ENCODE peak calls at places on chromosomes 3 and 15, in ten cellular contexts. V is esophagus squamous epithelium, K is astrocyte of the spinal cord, Q is fibroblast of villous mesenchyme, M is heart left ventricle, N is esophagus muscularis mucosa, D is gastrocnemius medialis, G is HCT116, B is right lobe of liver, S is right atrium auricular region. Z is an unnamed sample.

GRCh38 chr3:30632065-30632464 is 25.7 kb downstream of the TGFBR2 start:
- DNase-seq in V (no peak), K (no peak), Q (peak), M (no peak), N (no peak), D (no peak), G (no peak), B (no peak), S (no peak), Z (peak)

GRCh38 chr3:114525278-114525677 is 231.4 kb downstream of the TIGIT start:
- DNase-seq in V (no peak), K (no peak), Q (peak), M (no peak), N (no peak), D (no peak), G (no peak), B (no peak), S (no peak), Z (no peak)

GRCh38 chr3:14371573-14372474 is 30.6 kb upstream of the SLC6A6 start:
- DNase-seq in V (peak), K (peak), Q (peak), M (peak), N (no peak), D (peak), G (peak), B (peak), S (peak), Z (peak)

GRCh38 chr15:79170256-79170664 is 79.7 kb upstream of the RASGRF1 start:
- DNase-seq in V (no peak), K (no peak), Q (peak), M (peak), N (no peak), D (peak), G (no peak), B (no peak), S (peak), Z (peak)

GRCh38 chr3:146539315-146539714 is 5.1 kb downstream of the PLSCR1 start:
- DNase-seq in V (no peak), K (no peak), Q (peak), M (no peak), N (no peak), D (no peak), G (no peak), B (no peak), S (no peak), Z (no peak)

GRCh38 chr3:12296511-12296910 is 7.6 kb downstream of the PPARG start:
- DNase-seq in V (no peak), K (no peak), Q (no peak), M (no peak), N (no peak), D (no peak), G (no peak), B (no peak), S (no peak), Z (no peak)

GRCh38 chr3:114565201-114565600 is 271.4 kb downstream of the TIGIT start:
- DNase-seq in V (no peak), K (no peak), Q (peak), M (peak), N (no peak), D (peak), G (no peak), B (no peak), S (peak), Z (no peak)

GRCh38 chr3:133464573-133464972 is 64.7 kb downstream of the BFSP2 start:
- DNase-seq in V (no peak), K (peak), Q (peak), M (no peak), N (no peak), D (no peak), G (no peak), B (no peak), S (no peak), Z (no peak)

GRCh38 chr15:43370310-43370974 is 401 bp downstream of the ZSCAN29 start:
- DNase-seq in V (no peak), K (peak), Q (peak), M (peak), N (no peak), D (peak), G (no peak), B (no peak), S (no peak), Z (no peak)

GRCh38 chr15:70494861-70495571 is 268.3 kb downstream of the UACA start:
- DNase-seq in V (no peak), K (peak), Q (peak), M (no peak), N (no peak), D (no peak), G (no peak), B (no peak), S (no peak), Z (peak)

GRCh38 chr15:69093127-69093526 is 67.3 kb upstream of the GLCE start:
- DNase-seq in V (no peak), K (peak), Q (no peak), M (peak), N (no peak), D (no peak), G (no peak), B (no peak), S (no peak), Z (no peak)

GRCh38 chr15:77749236-77749997 is 116.7 kb upstream of the LINGO1 start:
- DNase-seq in V (no peak), K (no peak), Q (no peak), M (no peak), N (no peak), D (no peak), G (no peak), B (no peak), S (no peak), Z (no peak)

GRCh38 chr15:65302061-65302460 is 2.4 kb upstream of the RNU5B-1 start:
- DNase-seq in V (no peak), K (no peak), Q (no peak), M (no peak), N (no peak), D (no peak), G (no peak), B (no peak), S (no peak), Z (no peak)

GRCh38 chr3:127525373-127525772 is 65.2 kb downstream of the TPRA1 start:
- DNase-seq in V (no peak), K (peak), Q (peak), M (no peak), N (peak), D (no peak), G (peak), B (no peak), S (no peak), Z (peak)

GRCh38 chr15:25860885-25861866 is 2.0 kb downstream of the ATP10A start:
- DNase-seq in V (no peak), K (no peak), Q (no peak), M (no peak), N (no peak), D (no peak), G (no peak), B (peak), S (no peak), Z (no peak)

GRCh38 chr15:61459785-61460707 is 230.9 kb upstream of the RORA start:
- DNase-seq in V (no peak), K (peak), Q (peak), M (no peak), N (no peak), D (no peak), G (no peak), B (no peak), S (no peak), Z (peak)

GRCh38 chr3:134486577-134487041 is 752 bp downstream of the CEP63 start:
- DNase-seq in V (no peak), K (peak), Q (peak), M (no peak), N (no peak), D (no peak), G (no peak), B (no peak), S (no peak), Z (no peak)

GRCh38 chr3:108412351-108412750 is 98.0 kb downstream of the MYH15 start:
- DNase-seq in V (no peak), K (no peak), Q (no peak), M (no peak), N (no peak), D (no peak), G (no peak), B (no peak), S (no peak), Z (no peak)

GRCh38 chr3:48707157-48707556 is 9.9 kb downstream of the IP6K2 start:
- DNase-seq in V (no peak), K (no peak), Q (no peak), M (no peak), N (no peak), D (no peak), G (no peak), B (no peak), S (no peak), Z (no peak)

GRCh38 chr15:99738047-99738847 is 5.0 kb upstream of the LYSMD4 start:
- DNase-seq in V (no peak), K (no peak), Q (no peak), M (no peak), N (peak), D (no peak), G (no peak), B (no peak), S (no peak), Z (no peak)

GRCh38 chr3:150062492-150062891 is 91.8 kb upstream of the PFN2 start:
- DNase-seq in V (no peak), K (peak), Q (peak), M (no peak), N (peak), D (no peak), G (no peak), B (no peak), S (no peak), Z (peak)

GRCh38 chr3:190506271-190506670 is 7.6 kb upstream of the IL1RAP start:
- DNase-seq in V (no peak), K (no peak), Q (no peak), M (no peak), N (no peak), D (no peak), G (no peak), B (no peak), S (no peak), Z (no peak)

GRCh38 chr3:142028174-142028833 is 121.0 kb downstream of the TFDP2 start:
- DNase-seq in V (no peak), K (peak), Q (peak), M (no peak), N (no peak), D (no peak), G (peak), B (no peak), S (no peak), Z (peak)

GRCh38 chr3:171306631-171307030 is 153.6 kb downstream of the TNIK start:
- DNase-seq in V (no peak), K (peak), Q (peak), M (peak), N (no peak), D (peak), G (no peak), B (no peak), S (peak), Z (peak)

GRCh38 chr15:30791239-30791638 is 112.5 kb upstream of the FAN1 start:
- DNase-seq in V (no peak), K (no peak), Q (no peak), M (no peak), N (no peak), D (no peak), G (no peak), B (no peak), S (no peak), Z (no peak)

GRCh38 chr15:40796041-40796440 is 10.8 kb upstream of the ZFYVE19 start:
- DNase-seq in V (no peak), K (no peak), Q (no peak), M (no peak), N (no peak), D (no peak), G (no peak), B (no peak), S (no peak), Z (no peak)

GRCh38 chr3:8499181-8499611 is 2.4 kb upstream of the LMCD1 start:
- DNase-seq in V (no peak), K (peak), Q (no peak), M (peak), N (no peak), D (no peak), G (no peak), B (peak), S (no peak), Z (no peak)

GRCh38 chr3:159559771-159560170 is 428.9 kb upstream of the IL12A start:
- DNase-seq in V (no peak), K (no peak), Q (no peak), M (no peak), N (no peak), D (no peak), G (no peak), B (no peak), S (no peak), Z (no peak)

GRCh38 chr3:53850895-53851294 is 4.5 kb downstream of the IL17RB start:
- DNase-seq in V (no peak), K (peak), Q (peak), M (peak), N (no peak), D (no peak), G (no peak), B (peak), S (no peak), Z (no peak)

GRCh38 chr15:80093854-80094418 is 34.5 kb downstream of the ZFAND6 start:
- DNase-seq in V (no peak), K (no peak), Q (peak), M (peak), N (no peak), D (peak), G (no peak), B (peak), S (no peak), Z (no peak)

GRCh38 chr15:75123395-75123794 is 78.3 kb upstream of the C15orf39 start:
- DNase-seq in V (no peak), K (peak), Q (peak), M (no peak), N (no peak), D (no peak), G (no peak), B (no peak), S (no peak), Z (peak)

GRCh38 chr3:43723121-43723734 is 32.5 kb downstream of the ABHD5 start:
- DNase-seq in V (no peak), K (peak), Q (peak), M (no peak), N (no peak), D (no peak), G (no peak), B (no peak), S (no peak), Z (no peak)

GRCh38 chr3:31448035-31448881 is 84.5 kb upstream of the STT3B start:
- DNase-seq in V (no peak), K (peak), Q (peak), M (no peak), N (no peak), D (no peak), G (peak), B (peak), S (no peak), Z (no peak)

GRCh38 chr15:89088605-89089315 is 504 bp downstream of the ABHD2 start:
- DNase-seq in V (no peak), K (no peak), Q (no peak), M (peak), N (no peak), D (peak), G (no peak), B (peak), S (no peak), Z (no peak)

GRCh38 chr15:89087830-89088604 is at the start of gene ABHD2:
- DNase-seq in V (peak), K (peak), Q (peak), M (peak), N (peak), D (peak), G (peak), B (peak), S (peak), Z (peak)

GRCh38 chr15:89089316-89090230 is 1.3 kb downstream of the ABHD2 start:
- DNase-seq in V (no peak), K (no peak), Q (no peak), M (no peak), N (no peak), D (no peak), G (no peak), B (peak), S (no peak), Z (no peak)

GRCh38 chr15:89085289-89085906 is 2.9 kb upstream of the ABHD2 start:
- DNase-seq in V (no peak), K (no peak), Q (no peak), M (no peak), N (no peak), D (no peak), G (no peak), B (no peak), S (no peak), Z (no peak)

GRCh38 chr15:89087066-89087829 is 1.0 kb upstream of the ABHD2 start:
- DNase-seq in V (no peak), K (no peak), Q (no peak), M (no peak), N (no peak), D (no peak), G (no peak), B (no peak), S (no peak), Z (no peak)
- H3K4me3 ChIP-seq in V (peak), K (no peak), Q (peak), M (peak), N (peak), D (peak), G (peak), B (peak), S (peak), Z (peak)

GRCh38 chr15:67147410-67147949 is 82.1 kb downstream of the SMAD3 start:
- DNase-seq in V (no peak), K (no peak), Q (no peak), M (no peak), N (no peak), D (no peak), G (no peak), B (no peak), S (no peak), Z (no peak)
- TF ChIP-seq CTCF in V (no peak), K (no peak), Q (no peak), M (no peak), N (no peak), D (no peak), G (no peak), B (no peak), S (no peak), Z (no peak)

GRCh38 chr3:42052867-42053351 is 38.2 kb upstream of the TRAK1 start:
- DNase-seq in V (no peak), K (no peak), Q (peak), M (no peak), N (no peak), D (no peak), G (no peak), B (no peak), S (no peak), Z (no peak)
- H3K4me3 ChIP-seq in V (no peak), K (no peak), Q (no peak), M (no peak), N (no peak), D (no peak), G (no peak), B (no peak), S (no peak), Z (no peak)

GRCh38 chr15:85284497-85284896 is 95.9 kb upstream of the AKAP13 start:
- DNase-seq in V (no peak), K (no peak), Q (no peak), M (no peak), N (no peak), D (no peak), G (no peak), B (no peak), S (peak), Z (no peak)

GRCh38 chr15:85289677-85290365 is 90.6 kb upstream of the AKAP13 start:
- DNase-seq in V (no peak), K (peak), Q (peak), M (peak), N (no peak), D (peak), G (peak), B (peak), S (no peak), Z (peak)
- TF ChIP-seq CTCF in V (no peak), K (peak), Q (peak), M (peak), N (peak), D (peak), G (peak), B (peak), S (peak), Z (peak)

GRCh38 chr3:187770224-187770623 is 25.0 kb upstream of the BCL6 start:
- DNase-seq in V (no peak), K (no peak), Q (no peak), M (no peak), N (no peak), D (no peak), G (no peak), B (no peak), S (no peak), Z (no peak)

GRCh38 chr3:187773233-187773962 is 28.1 kb upstream of the BCL6 start:
- DNase-seq in V (no peak), K (no peak), Q (no peak), M (no peak), N (no peak), D (no peak), G (no peak), B (no peak), S (no peak), Z (no peak)

GRCh38 chr3:187777331-187778046 is 32.2 kb upstream of the BCL6 start:
- DNase-seq in V (no peak), K (peak), Q (no peak), M (no peak), N (no peak), D (no peak), G (no peak), B (no peak), S (no peak), Z (no peak)

GRCh38 chr3:187775549-187775948 is 30.3 kb upstream of the BCL6 start:
- DNase-seq in V (no peak), K (no peak), Q (no peak), M (no peak), N (no peak), D (no peak), G (no peak), B (no peak), S (no peak), Z (no peak)

GRCh38 chr3:187773963-187774789 is 28.9 kb upstream of the BCL6 start:
- DNase-seq in V (no peak), K (no peak), Q (no peak), M (no peak), N (no peak), D (no peak), G (no peak), B (no peak), S (no peak), Z (no peak)
- H3K4me3 ChIP-seq in V (no peak), K (no peak), Q (no peak), M (no peak), N (no peak), D (no peak), G (no peak), B (no peak), S (no peak), Z (no peak)

DNA sequence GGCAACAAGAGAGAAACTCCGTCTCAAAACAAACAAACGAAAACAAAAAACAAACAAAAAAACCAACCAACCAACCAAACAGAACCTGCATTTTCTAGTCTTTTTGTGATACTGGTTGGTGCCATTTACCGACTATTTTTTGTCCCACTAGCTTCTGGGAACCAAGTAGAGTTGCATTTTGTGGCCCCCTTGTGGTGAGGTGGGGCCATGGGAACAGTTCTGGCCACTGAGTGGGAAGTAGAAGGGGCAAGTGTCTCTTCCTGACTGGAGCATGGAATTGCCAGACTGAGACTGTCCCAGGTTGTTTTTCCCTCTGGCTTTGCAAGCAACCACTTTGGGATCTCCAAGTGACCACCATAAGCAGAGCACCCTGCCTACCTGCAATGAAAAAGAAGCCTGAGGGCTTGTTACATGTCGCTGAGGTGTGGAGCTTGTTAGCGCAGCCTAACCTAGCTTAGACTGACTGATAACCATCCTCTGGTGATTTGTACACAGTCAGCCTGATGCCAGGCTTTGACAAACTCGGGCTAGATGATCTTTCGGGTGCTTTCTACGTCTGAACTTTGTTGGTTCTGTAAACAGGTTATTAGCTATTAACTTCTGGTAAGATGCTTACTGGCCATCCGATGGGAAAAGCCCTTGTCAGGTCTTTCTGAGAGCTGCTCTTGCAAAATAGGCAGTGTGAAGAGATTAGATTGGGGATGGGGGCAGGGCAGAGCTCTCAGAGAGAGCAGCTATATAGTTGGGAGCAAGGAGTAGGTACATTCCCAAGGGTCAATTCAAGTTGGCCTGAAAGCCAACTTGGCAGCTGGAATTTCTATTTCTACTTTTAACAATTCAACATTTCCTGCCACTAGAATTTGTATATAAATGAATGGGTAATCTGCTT is 172.2 kb downstream of the SSR3 start:
- DNase-seq in V (no peak), K (peak), Q (peak), M (no peak), N (no peak), D (no peak), G (peak), B (no peak), S (no peak), Z (no peak)
- TF ChIP-seq CTCF in V (no peak), K (peak), Q (peak), M (peak), N (peak), D (no peak), G (peak), B (peak), S (no peak), Z (peak)

DNA sequence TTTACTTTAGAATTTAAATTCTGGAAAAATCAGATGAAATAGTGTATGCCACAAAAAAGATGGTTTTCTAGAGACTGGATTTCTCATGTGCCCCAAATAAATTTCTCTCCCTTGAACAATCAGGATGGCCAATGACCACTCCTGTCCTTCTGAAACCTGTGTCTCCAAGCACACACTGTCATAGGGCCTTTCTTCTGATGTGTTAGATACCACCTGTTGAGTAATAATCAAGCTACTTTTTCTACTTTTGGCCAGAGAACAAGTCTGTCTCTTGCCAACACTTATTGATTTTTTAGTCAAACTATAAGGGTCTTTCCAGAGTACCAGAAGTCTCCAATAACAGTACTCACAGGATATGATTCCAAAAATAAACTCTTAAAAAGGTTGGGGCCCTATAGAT is 16.1 kb upstream of the TFG start:
- DNase-seq in V (no peak), K (no peak), Q (no peak), M (no peak), N (no peak), D (no peak), G (no peak), B (no peak), S (no peak), Z (no peak)
- H3K4me3 ChIP-seq in V (no peak), K (no peak), Q (no peak), M (no peak), N (no peak), D (no peak), G (no peak), B (no peak), S (no peak), Z (no peak)